ENCODE peak calls at places on chromosomes 16 and 17, in six cellular contexts. I is cardiac fibroblast, X is endothelial cell, A is fibroblast of mammary gland, L is mucosa of descending colon, F is Calu3. E is an unnamed sample.

GRCh38 chr16:80105160-80105559 is 435.6 kb upstream of the DYNLRB2 start:
- DNase-seq in I (no peak), L (no peak), X (no peak), A (peak), F (peak), E (no peak)

GRCh38 chr17:304461-304860 is 48.1 kb downstream of the RPH3AL start:
- DNase-seq in X (no peak), A (no peak), L (no peak), I (no peak), F (no peak), E (peak)

GRCh38 chr17:1119924-1120323 is 59.9 kb downstream of the ABR start:
- DNase-seq in X (no peak), I (no peak), L (no peak), A (no peak), F (no peak), E (no peak)

GRCh38 chr17:6915620-6916019 is 80.2 kb upstream of the ALOX12 start:
- DNase-seq in F (no peak), L (no peak), X (no peak), I (no peak), A (no peak), E (no peak)

GRCh38 chr16:87552772-87553171 is 49.5 kb upstream of the JPH3 start:
- DNase-seq in F (peak), X (no peak), A (no peak), I (no peak), L (no peak), E (no peak)

GRCh38 chr16:78566397-78567073 is 467.1 kb downstream of the WWOX start:
- DNase-seq in I (no peak), X (no peak), L (no peak), A (no peak), F (no peak), E (no peak)

GRCh38 chr16:47492428-47493357 is 31.6 kb downstream of the PHKB start:
- DNase-seq in I (peak), A (peak), X (no peak), F (no peak), L (peak), E (no peak)

GRCh38 chr17:35846055-35846809 is 22.5 kb downstream of the HEATR9 start:
- DNase-seq in F (no peak), I (peak), L (no peak), X (no peak), A (no peak), E (no peak)

GRCh38 chr16:2468142-2468724 is 2.9 kb upstream of the NTN3 start:
- DNase-seq in X (no peak), L (peak), I (no peak), A (no peak), F (peak), E (peak)

GRCh38 chr17:12257176-12257575 is 236.5 kb downstream of the MAP2K4 start:
- DNase-seq in L (no peak), I (no peak), F (no peak), X (no peak), A (no peak), E (no peak)

GRCh38 chr16:59686405-59686804 is 952.3 kb upstream of the GOT2 start:
- DNase-seq in F (no peak), X (no peak), I (no peak), A (no peak), L (no peak), E (no peak)

GRCh38 chr17:29283496-29283895 is 10.5 kb downstream of the NUFIP2 start:
- DNase-seq in X (no peak), A (peak), F (no peak), L (no peak), I (no peak), E (no peak)
- TF ChIP-seq CTCF in X (no peak), A (peak), F (peak), L (no peak), I (no peak), E (peak)

GRCh38 chr17:41621916-41622315 is 2.5 kb downstream of the KRT17 start:
- DNase-seq in A (no peak), X (no peak), I (no peak), L (no peak), F (no peak), E (no peak)

GRCh38 chr17:41617698-41618097 is 5.1 kb upstream of the KRT16 start:
- DNase-seq in F (no peak), X (no peak), L (no peak), I (no peak), A (no peak), E (no peak)

GRCh38 chr17:41618341-41619161 is 5.8 kb downstream of the KRT17 start:
- DNase-seq in X (no peak), A (no peak), L (no peak), F (no peak), I (no peak), E (peak)

GRCh38 chr17:41619162-41619933 is 5.0 kb downstream of the KRT17 start:
- DNase-seq in X (no peak), F (no peak), I (no peak), A (no peak), L (no peak), E (peak)

DNA sequence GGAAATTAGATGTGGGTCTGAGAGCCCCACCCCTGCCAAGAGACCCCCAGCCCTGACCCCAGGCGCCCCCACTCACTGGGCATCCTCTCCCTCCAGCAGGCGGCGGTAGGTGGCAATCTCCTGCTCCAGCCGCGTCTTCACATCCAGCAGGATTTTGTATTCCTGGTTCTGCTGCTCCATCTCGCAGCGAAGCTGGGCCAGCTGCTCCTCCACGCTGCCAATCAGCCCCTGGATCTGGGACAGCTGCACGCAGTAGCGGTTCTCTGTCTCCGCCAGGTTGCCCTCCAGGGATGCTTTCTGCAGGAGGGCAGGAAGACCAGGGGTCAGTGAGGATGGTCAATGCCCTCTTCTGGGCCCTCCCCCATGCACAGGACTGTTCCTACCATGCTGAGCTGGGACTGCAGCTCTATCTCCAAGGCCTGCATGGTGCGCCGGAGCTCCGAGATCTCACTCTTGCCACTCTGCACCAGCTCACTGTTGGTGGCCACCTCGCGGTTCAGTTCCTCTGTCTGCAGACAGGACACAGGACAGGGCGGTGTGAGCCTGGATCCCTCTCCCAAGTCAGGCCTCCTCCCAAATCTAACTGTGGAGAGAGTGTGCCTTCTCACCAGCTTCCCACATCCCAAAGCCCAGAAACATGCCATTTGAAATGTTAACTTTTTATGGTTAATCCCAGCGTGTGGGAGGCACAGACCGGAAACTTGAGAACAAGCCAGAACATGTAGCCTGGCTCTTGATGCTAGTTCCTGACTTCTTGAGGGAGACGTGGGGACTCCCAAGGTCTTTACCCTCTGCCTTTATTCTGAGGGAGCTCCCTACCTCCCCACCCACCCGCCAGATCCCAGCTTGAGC is 3.6 kb downstream of the KRT17 start:
- DNase-seq in I (peak), L (peak), X (no peak), A (no peak), F (no peak), E (peak)
- TF ChIP-seq CTCF in I (no peak), L (no peak), X (no peak), A (no peak), F (no peak), E (peak)

GRCh38 chr16:55125818-55126385 is 195.2 kb downstream of the IRX5 start:
- DNase-seq in L (no peak), I (no peak), X (no peak), A (no peak), F (no peak), E (no peak)
- TF ChIP-seq CTCF in L (no peak), I (no peak), X (no peak), A (no peak), F (no peak), E (no peak)

DNA sequence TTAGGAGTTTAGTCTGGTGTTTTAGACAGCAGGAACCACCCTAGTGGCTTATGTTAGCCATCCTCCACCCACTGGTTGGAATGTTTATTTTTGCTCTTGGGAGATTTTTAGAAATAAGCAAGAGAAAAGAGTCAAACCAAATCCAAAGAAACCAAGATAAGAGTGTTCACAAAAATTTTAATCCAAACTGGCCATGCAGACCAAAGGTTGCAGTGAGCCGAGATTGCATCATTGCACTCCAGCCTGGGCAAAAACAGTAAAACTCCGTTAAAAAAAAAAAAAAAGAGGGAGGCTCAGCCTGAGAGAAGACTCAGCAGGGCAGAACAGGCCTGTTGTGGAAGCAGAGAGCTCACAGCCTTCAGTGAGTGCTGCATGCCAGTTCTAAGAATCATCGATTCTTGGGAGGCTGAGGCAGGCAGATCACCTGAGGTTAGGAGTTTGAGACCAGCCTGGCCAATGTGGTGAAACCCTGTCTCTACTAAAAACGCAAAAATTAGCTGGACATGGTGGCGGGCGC is 12.2 kb upstream of the C16orf54 start:
- DNase-seq in L (no peak), X (no peak), F (no peak), I (peak), A (peak), E (no peak)
- TF ChIP-seq CTCF in L (no peak), X (no peak), F (no peak), I (no peak), A (no peak), E (peak)

GRCh38 chr16:84937196-84937935 is 74.0 kb downstream of the ZDHHC7 start:
- DNase-seq in X (no peak), I (no peak), A (no peak), L (no peak), F (no peak), E (no peak)
- TF ChIP-seq CTCF in X (no peak), I (no peak), A (no peak), L (no peak), F (no peak), E (no peak)

GRCh38 chr17:44348234-44348987 is 3.3 kb downstream of the GRN start:
- DNase-seq in F (no peak), X (no peak), L (no peak), A (peak), I (no peak), E (no peak)

GRCh38 chr17:44346064-44346844 is 1.2 kb downstream of the GRN start:
- DNase-seq in I (no peak), L (no peak), X (no peak), F (no peak), A (no peak), E (no peak)

GRCh38 chr17:44344939-44345496 is at the start of gene GRN:
- DNase-seq in A (peak), F (peak), X (peak), I (peak), L (peak), E (peak)

GRCh38 chr17:44343510-44344209 is 1.4 kb upstream of the GRN start:
- DNase-seq in I (no peak), A (no peak), X (no peak), L (no peak), F (no peak), E (no peak)

DNA sequence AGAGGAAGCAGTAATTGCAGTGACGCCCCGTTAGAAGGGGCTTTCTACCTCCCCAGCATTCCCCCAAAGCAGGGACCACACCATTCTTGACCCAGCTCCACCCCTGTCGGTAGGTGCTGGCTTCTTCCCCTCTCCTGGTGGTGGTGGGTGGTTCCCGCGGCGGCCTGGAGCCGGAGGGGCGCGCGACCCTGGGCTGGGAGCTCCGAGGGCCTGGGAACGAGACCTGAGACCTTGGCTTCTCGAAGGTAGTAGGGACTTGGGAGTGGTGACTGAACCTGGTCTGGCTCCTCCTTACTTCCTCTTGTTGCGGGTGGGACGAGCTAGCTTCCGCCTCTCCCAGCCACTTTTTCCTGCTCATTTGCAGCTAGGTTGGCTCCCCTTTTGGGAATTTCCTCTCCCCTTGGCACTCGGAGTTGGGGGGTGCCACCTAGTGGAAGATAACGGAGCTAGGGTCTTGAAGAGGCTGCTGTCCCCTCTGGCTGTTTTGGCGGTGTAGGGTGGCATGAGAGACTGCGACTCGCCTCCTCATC is 460 bp downstream of the GRN start:
- DNase-seq in F (peak), X (peak), I (peak), A (peak), L (peak), E (no peak)
- TF ChIP-seq CTCF in F (peak), X (peak), I (peak), A (peak), L (no peak), E (peak)

DNA sequence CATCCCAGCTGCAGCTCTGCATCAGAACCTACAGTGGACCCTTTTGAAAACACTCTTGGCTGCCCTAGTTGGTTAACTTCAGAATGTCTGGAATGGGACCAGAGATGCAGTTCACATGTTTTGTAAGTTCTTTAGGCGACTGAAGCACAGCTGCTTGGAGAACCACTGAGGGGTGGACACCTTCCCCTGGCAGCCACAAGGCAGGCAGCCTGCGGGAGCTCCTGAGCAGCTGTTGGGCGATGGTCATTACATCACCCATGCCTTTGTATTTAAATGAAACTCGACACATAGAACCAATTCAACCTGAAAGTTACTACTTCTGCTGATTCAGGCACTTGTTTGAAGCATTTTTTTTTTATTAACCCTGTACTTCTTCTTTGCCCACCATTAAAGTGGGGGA is 151.5 kb downstream of the LGALS9B start:
- DNase-seq in X (no peak), I (no peak), A (no peak), L (no peak), F (no peak), E (no peak)
- TF ChIP-seq CTCF in X (no peak), I (no peak), A (no peak), L (no peak), F (no peak), E (no peak)

DNA sequence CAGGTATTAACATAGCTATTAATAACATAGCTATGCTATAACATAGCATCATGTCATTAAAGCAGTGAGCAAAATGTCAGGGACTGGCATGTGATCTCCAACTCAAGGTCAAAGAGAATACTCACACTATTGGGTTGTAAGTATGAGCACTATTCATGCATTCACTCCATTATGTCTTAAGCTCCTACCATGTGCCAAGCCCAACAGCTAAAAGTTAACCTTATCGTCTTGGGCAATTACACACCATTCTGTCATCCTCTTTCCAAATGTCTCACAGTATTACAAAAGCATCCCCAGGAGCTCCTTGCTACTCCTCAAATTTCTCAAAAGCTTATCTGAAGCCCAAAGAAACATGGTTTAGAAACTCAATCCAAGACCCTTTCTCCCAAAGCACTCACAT is 22.0 kb upstream of the NOG start:
- DNase-seq in F (no peak), A (no peak), I (no peak), L (no peak), X (no peak), E (no peak)
- TF ChIP-seq CTCF in F (no peak), A (no peak), I (no peak), L (no peak), X (no peak), E (no peak)

DNA sequence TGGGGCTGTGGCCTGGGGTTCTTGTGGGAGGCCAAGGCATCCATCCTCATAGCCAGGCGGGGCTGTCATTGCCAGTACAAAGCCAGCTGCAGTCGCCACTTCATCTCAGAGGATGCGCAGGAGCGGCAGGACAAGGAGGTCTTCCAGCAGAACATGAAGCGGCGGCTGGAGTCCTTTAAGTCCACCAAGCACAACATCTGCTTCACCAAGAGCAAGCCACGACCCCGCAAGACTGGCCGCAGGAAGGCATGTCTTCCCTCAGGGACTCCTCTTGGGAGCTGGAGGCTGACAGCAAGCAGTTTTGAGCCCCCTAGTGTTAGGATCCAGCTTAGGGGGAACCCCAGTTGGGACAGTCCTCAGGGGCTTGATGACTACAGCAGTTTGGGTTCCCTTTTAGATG is 15.1 kb upstream of the PLEKHG4 start:
- DNase-seq in F (no peak), A (no peak), L (peak), I (no peak), X (no peak), E (peak)
- TF ChIP-seq CTCF in F (no peak), A (no peak), L (no peak), I (peak), X (no peak), E (peak)